ENCODE peak calls at places on chromosomes 13 and 19, in four cellular contexts. L, R, M and E are unnamed samples. For H3K36me3, the result is how much of the 10 kb centered on the place peaks cover.

GRCh38 chr13:70755411-70755810 is 647.2 kb upstream of the KLHL1 start:
- DNase-seq in L (no peak), R (no peak), M (no peak), E (no peak)

GRCh38 chr19:2235396-2236284 is 489 bp downstream of the PLEKHJ1 start:
- DNase-seq in L (peak), R (peak), M (no peak), E (no peak)

GRCh38 chr19:10998045-10998533 is 37.3 kb downstream of the SMARCA4 start:
- DNase-seq in L (peak), R (no peak), M (no peak), E (peak)

GRCh38 chr13:67150608-67151007 is 79.5 kb downstream of the PCDH9 start:
- DNase-seq in L (no peak), R (no peak), M (no peak), E (no peak)

GRCh38 chr19:29385191-29385795 is 140.5 kb upstream of the VSTM2B start:
- DNase-seq in L (no peak), R (no peak), M (no peak), E (no peak)

GRCh38 chr19:35164418-35164817 is 9.9 kb downstream of the FXYD5 start:
- DNase-seq in L (no peak), R (no peak), M (no peak), E (no peak)

GRCh38 chr19:33704271-33704670 is 82.5 kb downstream of the CHST8 start:
- DNase-seq in L (no peak), R (no peak), M (no peak), E (no peak)

GRCh38 chr13:33212396-33212795 is 73.2 kb downstream of the STARD13 start:
- DNase-seq in L (no peak), R (no peak), M (no peak), E (no peak)

GRCh38 chr13:95535243-95535642 is 17.3 kb upstream of the CLDN10 start:
- DNase-seq in L (no peak), R (no peak), M (no peak), E (peak)

GRCh38 chr13:21243045-21243842 is 66.8 kb downstream of the MRPL57 start:
- DNase-seq in L (no peak), R (no peak), M (no peak), E (no peak)

GRCh38 chr19:58468216-58468839 is 1.4 kb downstream of the ZNF324 start:
- DNase-seq in L (no peak), R (no peak), M (no peak), E (peak)

GRCh38 chr19:40232479-40232878 is 6.0 kb upstream of the CCNP start:
- DNase-seq in L (no peak), R (no peak), M (no peak), E (no peak)

GRCh38 chr13:78596701-78597550 is 6.4 kb downstream of the POU4F1 start:
- DNase-seq in L (no peak), R (no peak), M (no peak), E (no peak)

GRCh38 chr19:53982611-53983010 is 8.8 kb upstream of the CACNG6 start:
- DNase-seq in L (no peak), R (peak), M (peak), E (peak)

GRCh38 chr13:30616927-30617314 is 799 bp upstream of the USPL1 start:
- DNase-seq in L (peak), R (peak), M (peak), E (peak)

GRCh38 chr19:5621311-5621944 is 1.1 kb downstream of the SAFB2 start:
- DNase-seq in L (peak), R (peak), M (peak), E (no peak)

GRCh38 chr19:3699071-3699740 is 1.1 kb downstream of the PIP5K1C start:
- DNase-seq in L (no peak), R (no peak), M (peak), E (peak)

GRCh38 chr19:3696660-3696995 is 3.6 kb downstream of the PIP5K1C start:
- DNase-seq in L (no peak), R (no peak), M (no peak), E (no peak)

GRCh38 chr19:3698386-3698950 is 1.8 kb downstream of the PIP5K1C start:
- DNase-seq in L (no peak), R (no peak), M (no peak), E (no peak)

GRCh38 chr19:3697094-3697493 is 3.2 kb downstream of the PIP5K1C start:
- DNase-seq in L (no peak), R (no peak), M (no peak), E (no peak)

DNA sequence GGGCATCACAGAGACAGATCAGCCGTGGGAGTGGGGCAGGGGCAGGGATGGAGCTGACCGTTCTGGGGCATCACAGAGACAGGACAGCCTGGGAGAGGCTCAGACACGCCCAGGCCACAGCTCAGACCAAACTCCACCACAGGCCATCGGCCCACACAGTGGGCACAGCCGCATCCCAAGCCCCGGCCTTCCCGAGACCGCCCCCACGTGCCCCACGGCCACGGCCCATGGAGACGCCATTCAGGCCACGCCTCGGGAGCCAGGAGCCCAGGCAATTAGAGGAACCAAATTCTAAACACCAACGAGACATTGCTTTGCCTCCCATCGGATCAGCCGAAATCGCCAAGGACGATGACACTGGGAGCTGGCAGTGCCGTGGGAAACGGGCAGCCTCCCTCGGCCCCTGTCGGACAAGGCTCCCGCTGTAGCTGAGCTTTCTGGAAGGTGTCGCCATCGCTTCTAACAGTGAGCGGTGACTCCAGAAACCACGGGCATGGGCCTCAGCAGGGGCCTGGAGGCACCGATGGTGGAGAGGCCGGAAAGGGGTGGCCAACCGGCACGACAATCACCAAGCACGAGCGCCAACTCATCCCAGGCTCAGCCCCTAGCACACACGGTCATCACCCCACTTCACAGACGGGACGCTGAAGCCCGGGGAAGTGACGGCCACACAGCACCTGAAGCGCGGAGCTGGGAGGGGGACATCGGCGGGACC is 2.4 kb downstream of the PIP5K1C start:
- DNase-seq in L (no peak), R (no peak), M (no peak), E (no peak)
- H3K4me3 ChIP-seq in L (no peak), R (no peak), M (no peak), E (no peak)

DNA sequence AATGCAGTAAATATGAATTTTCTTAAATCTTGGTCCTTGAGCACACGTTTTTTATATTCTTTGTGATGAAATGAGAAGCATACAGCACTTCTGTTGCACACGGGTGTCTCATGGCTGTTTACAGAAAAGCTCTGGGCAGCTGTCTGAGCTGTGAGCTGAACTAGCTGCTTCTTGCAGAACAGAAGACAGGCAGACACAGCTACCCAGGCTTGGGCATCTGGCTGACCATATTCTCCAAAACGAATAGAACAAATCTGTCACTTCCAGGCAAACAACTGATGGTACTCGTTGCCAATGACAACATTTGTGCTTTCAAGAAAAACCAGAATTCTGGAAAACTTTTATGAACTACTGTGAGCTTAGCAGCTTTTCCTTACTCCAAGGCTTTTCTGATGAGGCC is 16.2 kb downstream of the PCID2 start:
- DNase-seq in L (no peak), R (no peak), M (no peak), E (no peak)
- H3K36me3 ChIP-seq in L (under half), R (under half), M (under half), E (half or more)

GRCh38 chr19:1168877-1169791 is 4.9 kb downstream of the SBNO2 start:
- DNase-seq in L (no peak), R (no peak), M (peak), E (peak)

GRCh38 chr19:1169921-1170885 is 3.9 kb downstream of the SBNO2 start:
- DNase-seq in L (no peak), R (peak), M (peak), E (no peak)

GRCh38 chr19:1168562-1168873 is 5.5 kb downstream of the SBNO2 start:
- DNase-seq in L (no peak), R (no peak), M (no peak), E (no peak)

GRCh38 chr19:1166872-1167573 is 7.0 kb downstream of the SBNO2 start:
- DNase-seq in L (no peak), R (peak), M (no peak), E (no peak)

GRCh38 chr19:1167687-1168561 is 6.1 kb downstream of the SBNO2 start:
- DNase-seq in L (no peak), R (no peak), M (no peak), E (no peak)
- H3K4me3 ChIP-seq in L (peak), R (peak), M (peak), E (peak)

GRCh38 chr13:48410199-48410598 is 2.7 kb downstream of the LPAR6 start:
- DNase-seq in L (no peak), R (no peak), M (no peak), E (no peak)
- H3K36me3 ChIP-seq in L (under half), R (under half), M (under half), E (under half)

GRCh38 chr13:27374126-27374613 is 50.2 kb upstream of the GTF3A start:
- DNase-seq in L (no peak), R (no peak), M (no peak), E (no peak)
- H3K4me3 ChIP-seq in L (no peak), R (no peak), M (no peak), E (no peak)

GRCh38 chr13:47959468-47960088 is 41.5 kb downstream of the SUCLA2 start:
- DNase-seq in L (no peak), R (no peak), M (no peak), E (no peak)
- H3K36me3 ChIP-seq in L (under half), R (under half), M (under half), E (half or more)

GRCh38 chr19:18108897-18109296 is 11.3 kb downstream of the MAST3 start:
- DNase-seq in L (no peak), R (no peak), M (no peak), E (no peak)
- H3K4me3 ChIP-seq in L (no peak), R (no peak), M (no peak), E (no peak)